ENCODE peak calls at places on chromosomes 5 and 9, in ten cellular contexts. One of them, this sample, is unnamed.

GRCh38 chr9:135103931-135104639 is 16.6 kb downstream of the OLFM1 start:
- DNase-seq in iPS-NIHi11: no peak
- DNase-seq in stimulated activated CD4-positive, alpha-beta T cell treated with anti-CD3 and anti-CD28 coated beads, Interleukin-2, amount 100 ng/mL, for 24 hours: no peak
- DNase-seq in AG08396: no peak
- DNase-seq in choroid plexus epithelial cell: no peak
- DNase-seq in nucleus accumbens: no peak
- DNase-seq in activated CD8-positive, alpha-beta memory T cell treated with anti-CD3 and anti-CD28 coated beads, Interleukin-2, amount 50 U/mL, for 48 hours: no peak
- DNase-seq in mesenteric fat pad: no peak
- DNase-seq in HTR-8/SVneo: no peak
- DNase-seq in ACHN: no peak
- DNase-seq in this sample: no peak

GRCh38 chr9:133585481-133586367 is 23.5 kb downstream of the FAM163B start:
- DNase-seq in HTR-8/SVneo: no peak
- DNase-seq in ACHN: no peak
- DNase-seq in nucleus accumbens: no peak
- DNase-seq in mesenteric fat pad: no peak
- DNase-seq in iPS-NIHi11: no peak
- DNase-seq in activated CD8-positive, alpha-beta memory T cell treated with anti-CD3 and anti-CD28 coated beads, Interleukin-2, amount 50 U/mL, for 48 hours: no peak
- DNase-seq in stimulated activated CD4-positive, alpha-beta T cell treated with anti-CD3 and anti-CD28 coated beads, Interleukin-2, amount 100 ng/mL, for 24 hours: no peak
- DNase-seq in AG08396: no peak
- DNase-seq in choroid plexus epithelial cell: no peak
- DNase-seq in this sample: no peak

GRCh38 chr9:89314955-89315354 is 3.3 kb upstream of the SECISBP2 start:
- DNase-seq in nucleus accumbens: no peak
- DNase-seq in choroid plexus epithelial cell: no peak
- DNase-seq in stimulated activated CD4-positive, alpha-beta T cell treated with anti-CD3 and anti-CD28 coated beads, Interleukin-2, amount 100 ng/mL, for 24 hours: no peak
- DNase-seq in iPS-NIHi11: no peak
- DNase-seq in HTR-8/SVneo: no peak
- DNase-seq in ACHN: no peak
- DNase-seq in mesenteric fat pad: no peak
- DNase-seq in activated CD8-positive, alpha-beta memory T cell treated with anti-CD3 and anti-CD28 coated beads, Interleukin-2, amount 50 U/mL, for 48 hours: no peak
- DNase-seq in AG08396: no peak
- DNase-seq in this sample: no peak

GRCh38 chr9:81902191-81902590 is 26.0 kb upstream of the SPATA31D4 start:
- DNase-seq in AG08396: no peak
- DNase-seq in stimulated activated CD4-positive, alpha-beta T cell treated with anti-CD3 and anti-CD28 coated beads, Interleukin-2, amount 100 ng/mL, for 24 hours: no peak
- DNase-seq in ACHN: no peak
- DNase-seq in HTR-8/SVneo: no peak
- DNase-seq in iPS-NIHi11: no peak
- DNase-seq in activated CD8-positive, alpha-beta memory T cell treated with anti-CD3 and anti-CD28 coated beads, Interleukin-2, amount 50 U/mL, for 48 hours: no peak
- DNase-seq in mesenteric fat pad: no peak
- DNase-seq in nucleus accumbens: no peak
- DNase-seq in choroid plexus epithelial cell: peak; percentile 51
- DNase-seq in this sample: no peak

GRCh38 chr5:102069974-102070373 is 226.1 kb downstream of the SLCO4C1 start:
- DNase-seq in HTR-8/SVneo: no peak
- DNase-seq in activated CD8-positive, alpha-beta memory T cell treated with anti-CD3 and anti-CD28 coated beads, Interleukin-2, amount 50 U/mL, for 48 hours: no peak
- DNase-seq in mesenteric fat pad: no peak
- DNase-seq in AG08396: no peak
- DNase-seq in iPS-NIHi11: no peak
- DNase-seq in stimulated activated CD4-positive, alpha-beta T cell treated with anti-CD3 and anti-CD28 coated beads, Interleukin-2, amount 100 ng/mL, for 24 hours: no peak
- DNase-seq in nucleus accumbens: no peak
- DNase-seq in ACHN: no peak
- DNase-seq in choroid plexus epithelial cell: no peak
- DNase-seq in this sample: no peak

GRCh38 chr5:79464695-79465332 is 49.1 kb downstream of the HOMER1 start:
- DNase-seq in mesenteric fat pad: no peak
- DNase-seq in ACHN: peak; percentile 45
- DNase-seq in activated CD8-positive, alpha-beta memory T cell treated with anti-CD3 and anti-CD28 coated beads, Interleukin-2, amount 50 U/mL, for 48 hours: no peak
- DNase-seq in nucleus accumbens: no peak
- DNase-seq in iPS-NIHi11: peak; percentile 40
- DNase-seq in AG08396: peak; percentile 28
- DNase-seq in HTR-8/SVneo: peak; percentile 46
- DNase-seq in choroid plexus epithelial cell: peak; percentile 59
- DNase-seq in stimulated activated CD4-positive, alpha-beta T cell treated with anti-CD3 and anti-CD28 coated beads, Interleukin-2, amount 100 ng/mL, for 24 hours: no peak
- DNase-seq in this sample: no peak

GRCh38 chr9:136564379-136564988 is 18.6 kb upstream of the NOTCH1 start:
- DNase-seq in stimulated activated CD4-positive, alpha-beta T cell treated with anti-CD3 and anti-CD28 coated beads, Interleukin-2, amount 100 ng/mL, for 24 hours: no peak
- DNase-seq in activated CD8-positive, alpha-beta memory T cell treated with anti-CD3 and anti-CD28 coated beads, Interleukin-2, amount 50 U/mL, for 48 hours: no peak
- DNase-seq in ACHN: no peak
- DNase-seq in AG08396: peak; percentile 76
- DNase-seq in nucleus accumbens: no peak
- DNase-seq in HTR-8/SVneo: no peak
- DNase-seq in mesenteric fat pad: no peak
- DNase-seq in iPS-NIHi11: no peak
- DNase-seq in choroid plexus epithelial cell: peak; percentile 90
- DNase-seq in this sample: no peak

GRCh38 chr9:35054871-35055644 is 17.4 kb downstream of the VCP start:
- DNase-seq in nucleus accumbens: no peak
- DNase-seq in iPS-NIHi11: no peak
- DNase-seq in ACHN: no peak
- DNase-seq in choroid plexus epithelial cell: no peak
- DNase-seq in mesenteric fat pad: peak; percentile 30
- DNase-seq in stimulated activated CD4-positive, alpha-beta T cell treated with anti-CD3 and anti-CD28 coated beads, Interleukin-2, amount 100 ng/mL, for 24 hours: no peak
- DNase-seq in activated CD8-positive, alpha-beta memory T cell treated with anti-CD3 and anti-CD28 coated beads, Interleukin-2, amount 50 U/mL, for 48 hours: no peak
- DNase-seq in HTR-8/SVneo: no peak
- DNase-seq in AG08396: no peak
- DNase-seq in this sample: no peak

GRCh38 chr9:129023908-129024233 is 4.3 kb downstream of the SH3GLB2 start:
- DNase-seq in choroid plexus epithelial cell: no peak
- DNase-seq in activated CD8-positive, alpha-beta memory T cell treated with anti-CD3 and anti-CD28 coated beads, Interleukin-2, amount 50 U/mL, for 48 hours: no peak
- DNase-seq in ACHN: no peak
- DNase-seq in nucleus accumbens: no peak
- DNase-seq in iPS-NIHi11: no peak
- DNase-seq in AG08396: no peak
- DNase-seq in mesenteric fat pad: no peak
- DNase-seq in HTR-8/SVneo: no peak
- DNase-seq in stimulated activated CD4-positive, alpha-beta T cell treated with anti-CD3 and anti-CD28 coated beads, Interleukin-2, amount 100 ng/mL, for 24 hours: no peak
- DNase-seq in this sample: no peak

This sample was measured in occipital lobe.